ENCODE peak calls at places on chromosomes 13 and 19, in eight cellular contexts. One of them, this sample, is unnamed.
A peak's percentile ranks its signal among the peaks of the same experiment; 100 is the strongest.

GRCh38 chr19:4970558-4971423 is 1.9 kb downstream of the KDM4B start:
- DNase-seq in sigmoid colon: peak; percentile 76
- DNase-seq in Caco-2: no peak
- DNase-seq in activated effector memory CD4-positive, alpha-beta T cell treated with anti-CD3 and anti-CD28 coated beads, Interleukin-2, amount 50 U/mL, for 16 hours: no peak
- DNase-seq in cardiac muscle cell: peak; percentile 26
- DNase-seq in activated CD8-positive, alpha-beta memory T cell treated with anti-CD3 and anti-CD28 coated beads for 1 hour: no peak
- DNase-seq in Peyer's patch: peak; percentile 61
- DNase-seq in stimulated activated CD4-positive, alpha-beta T cell treated with anti-CD3 and anti-CD28 coated beads, Interleukin-2, amount 100 ng/mL, for 48 hours: no peak
- DNase-seq in this sample: peak; percentile 35

GRCh38 chr13:33644607-33645543 is 173.1 kb upstream of the RFC3 start:
- DNase-seq in activated effector memory CD4-positive, alpha-beta T cell treated with anti-CD3 and anti-CD28 coated beads, Interleukin-2, amount 50 U/mL, for 16 hours: no peak
- DNase-seq in Peyer's patch: no peak
- DNase-seq in stimulated activated CD4-positive, alpha-beta T cell treated with anti-CD3 and anti-CD28 coated beads, Interleukin-2, amount 100 ng/mL, for 48 hours: no peak
- DNase-seq in sigmoid colon: peak; percentile 78
- DNase-seq in activated CD8-positive, alpha-beta memory T cell treated with anti-CD3 and anti-CD28 coated beads for 1 hour: no peak
- DNase-seq in Caco-2: no peak
- DNase-seq in cardiac muscle cell: peak; percentile 75
- DNase-seq in this sample: peak; percentile 31

GRCh38 chr19:35483089-35483488 is 7.2 kb downstream of the KRTDAP start:
- DNase-seq in cardiac muscle cell: no peak
- DNase-seq in sigmoid colon: no peak
- DNase-seq in Caco-2: no peak
- DNase-seq in Peyer's patch: no peak
- DNase-seq in stimulated activated CD4-positive, alpha-beta T cell treated with anti-CD3 and anti-CD28 coated beads, Interleukin-2, amount 100 ng/mL, for 48 hours: no peak
- DNase-seq in activated CD8-positive, alpha-beta memory T cell treated with anti-CD3 and anti-CD28 coated beads for 1 hour: no peak
- DNase-seq in activated effector memory CD4-positive, alpha-beta T cell treated with anti-CD3 and anti-CD28 coated beads, Interleukin-2, amount 50 U/mL, for 16 hours: peak; percentile 43
- DNase-seq in this sample: no peak

GRCh38 chr13:43132228-43132627 is 108.8 kb downstream of the DNAJC15 start:
- DNase-seq in activated effector memory CD4-positive, alpha-beta T cell treated with anti-CD3 and anti-CD28 coated beads, Interleukin-2, amount 50 U/mL, for 16 hours: no peak
- DNase-seq in cardiac muscle cell: peak; percentile 58
- DNase-seq in Caco-2: peak; percentile 81
- DNase-seq in Peyer's patch: no peak
- DNase-seq in activated CD8-positive, alpha-beta memory T cell treated with anti-CD3 and anti-CD28 coated beads for 1 hour: no peak
- DNase-seq in sigmoid colon: no peak
- DNase-seq in stimulated activated CD4-positive, alpha-beta T cell treated with anti-CD3 and anti-CD28 coated beads, Interleukin-2, amount 100 ng/mL, for 48 hours: no peak
- DNase-seq in this sample: peak; percentile 78

GRCh38 chr19:3612330-3612729 is 5.7 kb upstream of the TBXA2R start:
- DNase-seq in Caco-2: no peak
- DNase-seq in sigmoid colon: no peak
- DNase-seq in stimulated activated CD4-positive, alpha-beta T cell treated with anti-CD3 and anti-CD28 coated beads, Interleukin-2, amount 100 ng/mL, for 48 hours: no peak
- DNase-seq in cardiac muscle cell: no peak
- DNase-seq in activated CD8-positive, alpha-beta memory T cell treated with anti-CD3 and anti-CD28 coated beads for 1 hour: no peak
- DNase-seq in activated effector memory CD4-positive, alpha-beta T cell treated with anti-CD3 and anti-CD28 coated beads, Interleukin-2, amount 50 U/mL, for 16 hours: no peak
- DNase-seq in Peyer's patch: no peak
- DNase-seq in this sample: no peak

GRCh38 chr19:48500830-48501445 is 10.7 kb downstream of the LMTK3 start:
- DNase-seq in Caco-2: no peak
- DNase-seq in cardiac muscle cell: no peak
- DNase-seq in activated effector memory CD4-positive, alpha-beta T cell treated with anti-CD3 and anti-CD28 coated beads, Interleukin-2, amount 50 U/mL, for 16 hours: no peak
- DNase-seq in stimulated activated CD4-positive, alpha-beta T cell treated with anti-CD3 and anti-CD28 coated beads, Interleukin-2, amount 100 ng/mL, for 48 hours: no peak
- DNase-seq in sigmoid colon: no peak
- DNase-seq in Peyer's patch: no peak
- DNase-seq in activated CD8-positive, alpha-beta memory T cell treated with anti-CD3 and anti-CD28 coated beads for 1 hour: no peak
- DNase-seq in this sample: no peak

GRCh38 chr13:84574851-84575250 is 692.6 kb upstream of the SLITRK1 start:
- DNase-seq in cardiac muscle cell: peak; percentile 27
- DNase-seq in Caco-2: no peak
- DNase-seq in stimulated activated CD4-positive, alpha-beta T cell treated with anti-CD3 and anti-CD28 coated beads, Interleukin-2, amount 100 ng/mL, for 48 hours: no peak
- DNase-seq in activated effector memory CD4-positive, alpha-beta T cell treated with anti-CD3 and anti-CD28 coated beads, Interleukin-2, amount 50 U/mL, for 16 hours: no peak
- DNase-seq in Peyer's patch: no peak
- DNase-seq in sigmoid colon: no peak
- DNase-seq in activated CD8-positive, alpha-beta memory T cell treated with anti-CD3 and anti-CD28 coated beads for 1 hour: no peak
- DNase-seq in this sample: peak; percentile 54

GRCh38 chr19:17972230-17972629 is 5.3 kb downstream of the KCNN1 start:
- DNase-seq in sigmoid colon: no peak
- DNase-seq in activated effector memory CD4-positive, alpha-beta T cell treated with anti-CD3 and anti-CD28 coated beads, Interleukin-2, amount 50 U/mL, for 16 hours: no peak
- DNase-seq in Peyer's patch: no peak
- DNase-seq in stimulated activated CD4-positive, alpha-beta T cell treated with anti-CD3 and anti-CD28 coated beads, Interleukin-2, amount 100 ng/mL, for 48 hours: no peak
- DNase-seq in Caco-2: no peak
- DNase-seq in activated CD8-positive, alpha-beta memory T cell treated with anti-CD3 and anti-CD28 coated beads for 1 hour: no peak
- DNase-seq in cardiac muscle cell: no peak
- DNase-seq in this sample: no peak

GRCh38 chr19:57599377-57599760 is 316 bp upstream of the ZNF530 start:
- DNase-seq in cardiac muscle cell: no peak
- DNase-seq in stimulated activated CD4-positive, alpha-beta T cell treated with anti-CD3 and anti-CD28 coated beads, Interleukin-2, amount 100 ng/mL, for 48 hours: no peak
- DNase-seq in Caco-2: no peak
- DNase-seq in activated CD8-positive, alpha-beta memory T cell treated with anti-CD3 and anti-CD28 coated beads for 1 hour: no peak
- DNase-seq in Peyer's patch: no peak
- DNase-seq in activated effector memory CD4-positive, alpha-beta T cell treated with anti-CD3 and anti-CD28 coated beads, Interleukin-2, amount 50 U/mL, for 16 hours: no peak
- DNase-seq in sigmoid colon: no peak
- DNase-seq in this sample: no peak

GRCh38 chr13:110813646-110814624 is 100.4 kb downstream of the ING1 start:
- DNase-seq in activated effector memory CD4-positive, alpha-beta T cell treated with anti-CD3 and anti-CD28 coated beads, Interleukin-2, amount 50 U/mL, for 16 hours: no peak
- DNase-seq in Peyer's patch: no peak
- DNase-seq in sigmoid colon: no peak
- DNase-seq in activated CD8-positive, alpha-beta memory T cell treated with anti-CD3 and anti-CD28 coated beads for 1 hour: no peak
- DNase-seq in stimulated activated CD4-positive, alpha-beta T cell treated with anti-CD3 and anti-CD28 coated beads, Interleukin-2, amount 100 ng/mL, for 48 hours: no peak
- DNase-seq in Caco-2: no peak
- DNase-seq in cardiac muscle cell: no peak
- DNase-seq in this sample: no peak

GRCh38 chr19:14023404-14024235 is 4.3 kb upstream of the RLN3 start:
- DNase-seq in activated effector memory CD4-positive, alpha-beta T cell treated with anti-CD3 and anti-CD28 coated beads, Interleukin-2, amount 50 U/mL, for 16 hours: no peak
- DNase-seq in Peyer's patch: peak; percentile 71
- DNase-seq in Caco-2: peak; percentile 68
- DNase-seq in cardiac muscle cell: peak; percentile 80
- DNase-seq in stimulated activated CD4-positive, alpha-beta T cell treated with anti-CD3 and anti-CD28 coated beads, Interleukin-2, amount 100 ng/mL, for 48 hours: no peak
- DNase-seq in activated CD8-positive, alpha-beta memory T cell treated with anti-CD3 and anti-CD28 coated beads for 1 hour: no peak
- DNase-seq in sigmoid colon: no peak
- DNase-seq in this sample: peak; percentile 73

GRCh38 chr13:53605306-53605705 is 576.7 kb downstream of the OLFM4 start:
- DNase-seq in sigmoid colon: no peak
- DNase-seq in Peyer's patch: no peak
- DNase-seq in cardiac muscle cell: no peak
- DNase-seq in Caco-2: no peak
- DNase-seq in activated CD8-positive, alpha-beta memory T cell treated with anti-CD3 and anti-CD28 coated beads for 1 hour: no peak
- DNase-seq in activated effector memory CD4-positive, alpha-beta T cell treated with anti-CD3 and anti-CD28 coated beads, Interleukin-2, amount 50 U/mL, for 16 hours: no peak
- DNase-seq in stimulated activated CD4-positive, alpha-beta T cell treated with anti-CD3 and anti-CD28 coated beads, Interleukin-2, amount 100 ng/mL, for 48 hours: no peak
- DNase-seq in this sample: no peak

GRCh38 chr13:67238277-67238859 is 8.2 kb upstream of the PCDH9 start:
- DNase-seq in activated effector memory CD4-positive, alpha-beta T cell treated with anti-CD3 and anti-CD28 coated beads, Interleukin-2, amount 50 U/mL, for 16 hours: no peak
- DNase-seq in activated CD8-positive, alpha-beta memory T cell treated with anti-CD3 and anti-CD28 coated beads for 1 hour: no peak
- DNase-seq in Caco-2: no peak
- DNase-seq in stimulated activated CD4-positive, alpha-beta T cell treated with anti-CD3 and anti-CD28 coated beads, Interleukin-2, amount 100 ng/mL, for 48 hours: no peak
- DNase-seq in cardiac muscle cell: peak; percentile 55
- DNase-seq in Peyer's patch: no peak
- DNase-seq in sigmoid colon: no peak
- DNase-seq in this sample: peak; percentile 62

GRCh38 chr13:24668511-24668910 is 11.7 kb upstream of the ATP12A start:
- DNase-seq in sigmoid colon: no peak
- DNase-seq in stimulated activated CD4-positive, alpha-beta T cell treated with anti-CD3 and anti-CD28 coated beads, Interleukin-2, amount 100 ng/mL, for 48 hours: no peak
- DNase-seq in cardiac muscle cell: no peak
- DNase-seq in activated CD8-positive, alpha-beta memory T cell treated with anti-CD3 and anti-CD28 coated beads for 1 hour: no peak
- DNase-seq in activated effector memory CD4-positive, alpha-beta T cell treated with anti-CD3 and anti-CD28 coated beads, Interleukin-2, amount 50 U/mL, for 16 hours: no peak
- DNase-seq in Peyer's patch: no peak
- DNase-seq in Caco-2: no peak
- DNase-seq in this sample: no peak

GRCh38 chr13:20424959-20425358 is 100.7 kb downstream of the CRYL1 start:
- DNase-seq in activated CD8-positive, alpha-beta memory T cell treated with anti-CD3 and anti-CD28 coated beads for 1 hour: no peak
- DNase-seq in Caco-2: no peak
- DNase-seq in stimulated activated CD4-positive, alpha-beta T cell treated with anti-CD3 and anti-CD28 coated beads, Interleukin-2, amount 100 ng/mL, for 48 hours: no peak
- DNase-seq in cardiac muscle cell: peak; percentile 70
- DNase-seq in Peyer's patch: peak; percentile 40
- DNase-seq in activated effector memory CD4-positive, alpha-beta T cell treated with anti-CD3 and anti-CD28 coated beads, Interleukin-2, amount 50 U/mL, for 16 hours: no peak
- DNase-seq in sigmoid colon: no peak
- DNase-seq in this sample: no peak

GRCh38 chr19:1794424-1795185 is 17.5 kb downstream of the ATP8B3 start:
- DNase-seq in activated effector memory CD4-positive, alpha-beta T cell treated with anti-CD3 and anti-CD28 coated beads, Interleukin-2, amount 50 U/mL, for 16 hours: no peak
- DNase-seq in Caco-2: no peak
- DNase-seq in cardiac muscle cell: no peak
- DNase-seq in activated CD8-positive, alpha-beta memory T cell treated with anti-CD3 and anti-CD28 coated beads for 1 hour: no peak
- DNase-seq in sigmoid colon: no peak
- DNase-seq in stimulated activated CD4-positive, alpha-beta T cell treated with anti-CD3 and anti-CD28 coated beads, Interleukin-2, amount 100 ng/mL, for 48 hours: no peak
- DNase-seq in Peyer's patch: no peak
- DNase-seq in this sample: no peak

GRCh38 chr19:497861-498590 is 1.7 kb downstream of the MADCAM1 start:
- DNase-seq in sigmoid colon: no peak
- DNase-seq in stimulated activated CD4-positive, alpha-beta T cell treated with anti-CD3 and anti-CD28 coated beads, Interleukin-2, amount 100 ng/mL, for 48 hours: no peak
- DNase-seq in activated CD8-positive, alpha-beta memory T cell treated with anti-CD3 and anti-CD28 coated beads for 1 hour: no peak
- DNase-seq in cardiac muscle cell: no peak
- DNase-seq in Caco-2: no peak
- DNase-seq in Peyer's patch: no peak
- DNase-seq in activated effector memory CD4-positive, alpha-beta T cell treated with anti-CD3 and anti-CD28 coated beads, Interleukin-2, amount 50 U/mL, for 16 hours: no peak
- DNase-seq in this sample: no peak

GRCh38 chr19:33496016-33496415 is 25.6 kb downstream of the PEPD start:
- DNase-seq in Peyer's patch: peak; percentile 40
- DNase-seq in activated CD8-positive, alpha-beta memory T cell treated with anti-CD3 and anti-CD28 coated beads for 1 hour: no peak
- DNase-seq in sigmoid colon: peak; percentile 40
- DNase-seq in Caco-2: no peak
- DNase-seq in stimulated activated CD4-positive, alpha-beta T cell treated with anti-CD3 and anti-CD28 coated beads, Interleukin-2, amount 100 ng/mL, for 48 hours: no peak
- DNase-seq in activated effector memory CD4-positive, alpha-beta T cell treated with anti-CD3 and anti-CD28 coated beads, Interleukin-2, amount 50 U/mL, for 16 hours: no peak
- DNase-seq in cardiac muscle cell: peak; percentile 32
- DNase-seq in this sample: no peak

GRCh38 chr19:6847828-6848200 is 39.6 kb upstream of the ADGRE1 start:
- DNase-seq in activated CD8-positive, alpha-beta memory T cell treated with anti-CD3 and anti-CD28 coated beads for 1 hour: no peak
- DNase-seq in activated effector memory CD4-positive, alpha-beta T cell treated with anti-CD3 and anti-CD28 coated beads, Interleukin-2, amount 50 U/mL, for 16 hours: no peak
- DNase-seq in Caco-2: no peak
- DNase-seq in Peyer's patch: no peak
- DNase-seq in sigmoid colon: no peak
- DNase-seq in stimulated activated CD4-positive, alpha-beta T cell treated with anti-CD3 and anti-CD28 coated beads, Interleukin-2, amount 100 ng/mL, for 48 hours: no peak
- DNase-seq in cardiac muscle cell: no peak
- DNase-seq in this sample: no peak

GRCh38 chr13:79212064-79212619 is 193.9 kb downstream of the RBM26 start:
- DNase-seq in cardiac muscle cell: no peak
- DNase-seq in sigmoid colon: no peak
- DNase-seq in Caco-2: no peak
- DNase-seq in stimulated activated CD4-positive, alpha-beta T cell treated with anti-CD3 and anti-CD28 coated beads, Interleukin-2, amount 100 ng/mL, for 48 hours: no peak
- DNase-seq in Peyer's patch: no peak
- DNase-seq in activated effector memory CD4-positive, alpha-beta T cell treated with anti-CD3 and anti-CD28 coated beads, Interleukin-2, amount 50 U/mL, for 16 hours: no peak
- DNase-seq in activated CD8-positive, alpha-beta memory T cell treated with anti-CD3 and anti-CD28 coated beads for 1 hour: no peak
- DNase-seq in this sample: no peak

GRCh38 chr13:80824231-80824630 is 483.3 kb upstream of the SPRY2 start:
- DNase-seq in cardiac muscle cell: peak; percentile 91
- DNase-seq in Caco-2: no peak
- DNase-seq in activated CD8-positive, alpha-beta memory T cell treated with anti-CD3 and anti-CD28 coated beads for 1 hour: no peak
- DNase-seq in sigmoid colon: no peak
- DNase-seq in activated effector memory CD4-positive, alpha-beta T cell treated with anti-CD3 and anti-CD28 coated beads, Interleukin-2, amount 50 U/mL, for 16 hours: no peak
- DNase-seq in Peyer's patch: no peak
- DNase-seq in stimulated activated CD4-positive, alpha-beta T cell treated with anti-CD3 and anti-CD28 coated beads, Interleukin-2, amount 100 ng/mL, for 48 hours: no peak
- DNase-seq in this sample: peak; percentile 70